ENCODE peak calls at places on chromosomes 1 and 21, in four cellular contexts. One of them, this sample, is unnamed.

GRCh38 chr1:65066766-65067490 is 81.1 kb upstream of the AK4 start:
- DNase-seq in A549: peak
- DNase-seq in ascending aorta: peak
- DNase-seq in pancreas: peak
- DNase-seq in this sample: peak

GRCh38 chr1:33762962-33763361 is 100.9 kb upstream of the HMGB4 start:
- DNase-seq in A549: no peak
- DNase-seq in ascending aorta: no peak
- DNase-seq in pancreas: no peak
- DNase-seq in this sample: no peak

GRCh38 chr21:33247596-33247995 is 17.9 kb downstream of the IFNAR2 start:
- DNase-seq in A549: no peak
- DNase-seq in ascending aorta: no peak
- DNase-seq in pancreas: no peak
- DNase-seq in this sample: no peak

GRCh38 chr1:145918992-145919939 is 749 bp upstream of the PEX11B start:
- DNase-seq in A549: peak
- DNase-seq in ascending aorta: peak
- DNase-seq in pancreas: peak
- DNase-seq in this sample: peak

GRCh38 chr1:220889333-220889732 is 10.1 kb downstream of the HLX start:
- DNase-seq in A549: no peak
- DNase-seq in ascending aorta: no peak
- DNase-seq in pancreas: no peak
- DNase-seq in this sample: no peak

GRCh38 chr1:182446033-182446669 is 3.8 kb upstream of the RGSL1 start:
- DNase-seq in A549: peak
- DNase-seq in ascending aorta: no peak
- DNase-seq in pancreas: no peak
- DNase-seq in this sample: peak

GRCh38 chr1:236489710-236490377 is 33.9 kb upstream of the LGALS8 start:
- DNase-seq in A549: peak
- DNase-seq in ascending aorta: no peak
- DNase-seq in pancreas: peak
- DNase-seq in this sample: peak

GRCh38 chr1:1121611-1122077 is 5.8 kb upstream of the C1orf159 start:
- DNase-seq in A549: no peak
- DNase-seq in ascending aorta: no peak
- DNase-seq in pancreas: no peak
- DNase-seq in this sample: no peak

GRCh38 chr1:145705634-145706033 is 1.5 kb downstream of the PDZK1 start:
- DNase-seq in A549: no peak
- DNase-seq in ascending aorta: no peak
- DNase-seq in pancreas: no peak
- DNase-seq in this sample: no peak

GRCh38 chr1:43277116-43277876 is 7.5 kb downstream of the TMEM125 start:
- DNase-seq in A549: no peak
- DNase-seq in ascending aorta: peak
- DNase-seq in pancreas: no peak
- DNase-seq in this sample: no peak

GRCh38 chr1:37391181-37391949 is 83.0 kb upstream of the ZC3H12A start:
- DNase-seq in A549: peak
- DNase-seq in ascending aorta: no peak
- DNase-seq in pancreas: no peak
- DNase-seq in this sample: no peak

GRCh38 chr1:46333300-46334029 is 7.1 kb upstream of the NSUN4 start:
- DNase-seq in A549: peak
- DNase-seq in ascending aorta: no peak
- DNase-seq in pancreas: no peak
- DNase-seq in this sample: peak

GRCh38 chr1:172917972-172918371 is 132.8 kb downstream of the TNFSF18 start:
- DNase-seq in A549: peak
- DNase-seq in ascending aorta: peak
- DNase-seq in pancreas: no peak
- DNase-seq in this sample: no peak

GRCh38 chr1:111912116-111912515 is 77.4 kb downstream of the KCND3 start:
- DNase-seq in A549: no peak
- DNase-seq in ascending aorta: no peak
- DNase-seq in pancreas: no peak
- DNase-seq in this sample: no peak

GRCh38 chr1:33342041-33342723 is 21.3 kb upstream of the A3GALT2 start:
- DNase-seq in A549: peak
- DNase-seq in ascending aorta: peak
- DNase-seq in pancreas: peak
- DNase-seq in this sample: no peak

GRCh38 chr1:116163533-116163932 is 52.3 kb downstream of the MAB21L3 start:
- DNase-seq in A549: no peak
- DNase-seq in ascending aorta: no peak
- DNase-seq in pancreas: no peak
- DNase-seq in this sample: no peak

GRCh38 chr1:226820935-226821718 is 49.3 kb upstream of the PSEN2 start:
- DNase-seq in A549: peak
- DNase-seq in ascending aorta: peak
- DNase-seq in pancreas: peak
- DNase-seq in this sample: no peak
- TF ChIP-seq CTCF in A549: no peak
- TF ChIP-seq CTCF in ascending aorta: no peak
- TF ChIP-seq CTCF in pancreas: no peak
- TF ChIP-seq CTCF in this sample: no peak

GRCh38 chr1:84600796-84601195 is 26.6 kb upstream of the CTBS start:
- DNase-seq in A549: no peak
- DNase-seq in ascending aorta: no peak
- DNase-seq in pancreas: no peak
- DNase-seq in this sample: no peak

GRCh38 chr1:84603223-84603622 is 29.0 kb upstream of the CTBS start:
- DNase-seq in A549: no peak
- DNase-seq in ascending aorta: no peak
- DNase-seq in pancreas: no peak
- DNase-seq in this sample: no peak

GRCh38 chr1:84605157-84605556 is 30.9 kb upstream of the CTBS start:
- DNase-seq in A549: no peak
- DNase-seq in ascending aorta: no peak
- DNase-seq in pancreas: no peak
- DNase-seq in this sample: no peak

GRCh38 chr1:84606977-84607376 is 32.7 kb upstream of the CTBS start:
- DNase-seq in A549: no peak
- DNase-seq in ascending aorta: no peak
- DNase-seq in pancreas: no peak
- DNase-seq in this sample: no peak

GRCh38 chr1:84603941-84604830 is 29.9 kb upstream of the CTBS start:
- DNase-seq in A549: peak
- DNase-seq in ascending aorta: peak
- DNase-seq in pancreas: no peak
- DNase-seq in this sample: no peak
- TF ChIP-seq CTCF in A549: no peak
- TF ChIP-seq CTCF in ascending aorta: peak
- TF ChIP-seq CTCF in pancreas: no peak
- TF ChIP-seq CTCF in this sample: no peak

DNA sequence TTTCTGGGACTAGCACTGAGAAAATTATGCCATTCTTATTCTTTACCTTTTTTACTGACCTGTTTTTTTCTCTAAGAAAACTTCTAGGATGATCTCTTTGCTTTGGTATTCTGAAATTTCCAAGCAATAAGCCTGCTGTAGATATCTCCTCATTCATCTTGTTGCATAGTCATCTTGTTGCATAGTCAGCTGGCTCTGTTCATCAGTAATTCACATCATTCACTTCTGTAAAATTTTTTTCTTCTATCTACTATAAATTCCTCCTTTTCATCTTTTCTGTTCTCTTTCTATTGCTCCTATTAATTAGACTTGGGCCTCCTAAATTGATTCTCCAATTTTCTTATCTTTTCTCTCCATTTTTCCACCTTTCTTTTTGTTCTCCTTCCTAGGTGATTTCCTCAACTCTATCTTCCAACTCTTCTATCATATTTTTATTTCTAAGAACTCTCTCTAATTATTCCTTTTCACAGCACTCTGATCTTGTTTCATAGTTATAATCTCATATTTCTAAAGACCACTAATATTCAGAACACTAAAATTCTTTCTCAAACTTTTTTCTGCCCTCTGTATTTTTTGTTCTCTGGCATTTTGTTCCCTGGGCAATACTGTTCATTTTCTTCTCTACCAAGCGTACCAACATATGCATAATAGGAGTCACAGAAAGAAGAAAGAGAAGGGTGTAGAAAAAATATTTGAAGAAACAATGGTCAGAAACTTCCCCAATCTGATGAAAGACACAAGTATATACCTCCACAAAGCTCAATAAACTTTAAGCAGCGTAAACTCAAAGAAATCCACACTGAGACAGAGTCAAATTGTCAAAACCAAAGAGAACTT is 17.7 kb downstream of the TUT4 start:
- DNase-seq in A549: no peak
- DNase-seq in ascending aorta: no peak
- DNase-seq in pancreas: no peak
- DNase-seq in this sample: no peak
- TF ChIP-seq CTCF in A549: no peak
- TF ChIP-seq CTCF in ascending aorta: no peak
- TF ChIP-seq CTCF in pancreas: no peak
- TF ChIP-seq CTCF in this sample: no peak

DNA sequence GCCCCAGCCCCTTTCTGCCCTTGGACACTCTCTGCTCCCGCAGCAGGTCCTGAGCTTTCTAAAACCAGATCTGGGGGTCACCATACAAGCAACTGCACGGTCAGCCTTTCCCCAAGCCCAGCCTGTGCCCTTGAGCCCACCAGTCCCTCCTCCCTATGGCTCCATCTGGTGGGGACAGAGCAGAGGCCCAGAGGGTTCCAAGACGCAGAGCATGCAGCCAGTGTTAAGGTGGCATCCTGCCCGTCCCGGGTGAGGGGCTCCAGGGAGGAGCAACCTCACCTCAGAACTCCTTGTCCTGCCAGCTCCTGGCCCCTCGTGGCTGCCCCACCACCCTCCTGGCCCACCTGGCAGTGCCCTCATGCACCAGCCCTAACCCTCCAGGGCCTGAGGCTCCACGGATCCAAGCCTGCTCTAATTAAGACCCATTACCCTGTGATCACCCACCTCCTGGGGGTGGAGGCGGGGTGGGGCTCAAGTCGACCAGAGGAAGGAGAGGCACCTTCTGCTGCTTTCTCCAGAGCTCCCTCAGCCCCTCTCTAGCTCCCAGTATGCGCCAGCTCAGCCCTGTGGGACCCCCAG is 8.5 kb downstream of the CHD5 start:
- DNase-seq in A549: peak
- DNase-seq in ascending aorta: no peak
- DNase-seq in pancreas: no peak
- DNase-seq in this sample: no peak
- TF ChIP-seq CTCF in A549: peak
- TF ChIP-seq CTCF in ascending aorta: no peak
- TF ChIP-seq CTCF in pancreas: no peak
- TF ChIP-seq CTCF in this sample: peak

GRCh38 chr21:45256021-45256911 is 31.4 kb downstream of the POFUT2 start:
- DNase-seq in A549: no peak
- DNase-seq in ascending aorta: peak
- DNase-seq in pancreas: no peak
- DNase-seq in this sample: no peak

GRCh38 chr21:45256912-45257672 is 30.6 kb downstream of the POFUT2 start:
- DNase-seq in A549: no peak
- DNase-seq in ascending aorta: peak
- DNase-seq in pancreas: no peak
- DNase-seq in this sample: peak

GRCh38 chr21:45253633-45254556 is 33.8 kb downstream of the POFUT2 start:
- DNase-seq in A549: no peak
- DNase-seq in ascending aorta: no peak
- DNase-seq in pancreas: no peak
- DNase-seq in this sample: no peak

GRCh38 chr21:45254557-45254930 is 33.2 kb downstream of the POFUT2 start:
- DNase-seq in A549: no peak
- DNase-seq in ascending aorta: no peak
- DNase-seq in pancreas: no peak
- DNase-seq in this sample: no peak

GRCh38 chr21:45255381-45256020 is 32.2 kb downstream of the POFUT2 start:
- DNase-seq in A549: no peak
- DNase-seq in ascending aorta: no peak
- DNase-seq in pancreas: no peak
- DNase-seq in this sample: peak
- TF ChIP-seq CTCF in A549: no peak
- TF ChIP-seq CTCF in ascending aorta: no peak
- TF ChIP-seq CTCF in pancreas: no peak
- TF ChIP-seq CTCF in this sample: no peak

DNA sequence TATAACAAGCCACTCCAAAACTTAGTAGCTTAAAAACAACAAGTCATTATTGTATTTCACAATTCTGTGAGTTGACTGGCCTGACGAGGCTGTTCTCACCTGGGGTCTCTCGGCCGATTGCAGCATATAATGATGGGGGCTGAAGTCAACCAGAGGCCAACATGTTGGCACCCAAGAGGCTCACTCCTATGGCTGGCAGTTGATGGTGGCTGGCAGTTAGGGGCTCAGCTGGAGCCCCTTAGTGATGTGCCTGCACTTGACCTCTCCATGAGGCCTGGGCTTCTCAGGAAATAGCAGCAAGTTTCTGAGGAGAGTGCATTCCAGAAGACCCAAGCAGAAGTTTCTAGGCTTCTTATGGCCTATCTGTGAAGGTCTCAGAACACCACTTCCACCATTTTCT is 459.4 kb downstream of the NPHP4 start:
- DNase-seq in A549: no peak
- DNase-seq in ascending aorta: no peak
- DNase-seq in pancreas: no peak
- DNase-seq in this sample: no peak
- TF ChIP-seq CTCF in A549: no peak
- TF ChIP-seq CTCF in ascending aorta: no peak
- TF ChIP-seq CTCF in pancreas: no peak
- TF ChIP-seq CTCF in this sample: no peak

DNA sequence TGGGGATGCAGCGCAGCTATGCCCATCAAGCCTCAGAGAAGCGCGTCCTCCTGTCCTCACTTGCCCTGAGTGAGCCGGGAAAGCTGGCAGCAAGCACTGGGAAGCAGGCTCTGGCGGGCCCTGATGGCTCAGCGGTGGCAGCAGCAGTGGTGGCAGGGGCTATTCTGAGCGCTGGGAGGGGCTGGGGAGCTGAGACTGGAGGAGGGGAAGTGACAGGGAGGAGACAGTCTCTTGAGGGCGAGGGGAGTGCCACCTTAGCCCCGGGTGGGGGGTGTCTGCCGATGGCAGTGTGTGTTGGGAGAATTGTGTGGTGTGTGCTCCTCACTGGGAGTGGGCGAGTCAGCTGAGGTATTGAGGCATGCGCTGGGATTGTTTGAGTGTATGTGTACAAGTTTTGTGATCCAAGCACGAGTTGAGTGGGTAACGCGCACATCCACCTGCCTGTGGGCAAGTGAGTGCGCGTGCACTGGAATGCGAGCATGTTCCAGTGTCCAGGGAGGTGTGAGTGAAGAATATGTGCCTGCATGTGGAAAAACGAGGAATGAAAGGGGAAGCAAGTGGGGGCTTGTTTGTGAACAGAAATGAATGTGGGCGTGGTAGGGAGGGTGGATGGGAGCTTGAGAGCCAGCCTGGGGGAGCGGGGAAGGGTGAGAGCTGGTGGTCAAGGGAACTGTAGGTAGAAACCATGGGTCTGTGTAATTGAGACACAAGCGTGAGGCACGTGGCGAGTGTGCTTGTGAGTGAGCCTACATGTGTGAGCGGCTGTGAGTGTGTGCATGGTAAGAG is 2.9 kb upstream of the FOXO6 start:
- DNase-seq in A549: no peak
- DNase-seq in ascending aorta: peak
- DNase-seq in pancreas: no peak
- DNase-seq in this sample: no peak
- TF ChIP-seq CTCF in A549: no peak
- TF ChIP-seq CTCF in ascending aorta: no peak
- TF ChIP-seq CTCF in pancreas: no peak
- TF ChIP-seq CTCF in this sample: no peak